ENCODE peak calls at places on chromosomes 11 and 22, in seven cellular contexts. K is pancreas, Y is esophagus muscularis mucosa, S is adrenal gland, X is SK-N-SH, W is PC-3, E is body of pancreas. D is an unnamed sample. For H3K4me1, the result is how much of the 10 kb centered on the place peaks cover.

GRCh38 chr22:47090591-47091240 is 328.3 kb downstream of the TBC1D22A start:
- DNase-seq in X (no peak), E (no peak), Y (no peak), S (no peak), W (no peak), K (no peak), D (no peak)

GRCh38 chr22:47020157-47020556 is 257.7 kb downstream of the TBC1D22A start:
- DNase-seq in Y (no peak), W (no peak), K (no peak), E (no peak), S (no peak), X (no peak), D (peak)

GRCh38 chr11:35968386-35969088 is 24.7 kb downstream of the LDLRAD3 start:
- DNase-seq in X (no peak), S (no peak), K (no peak), W (no peak), Y (no peak), E (no peak), D (no peak)

GRCh38 chr22:28884754-28885375 is 1.5 kb downstream of the ZNRF3 start:
- DNase-seq in E (no peak), S (no peak), X (no peak), K (no peak), Y (no peak), W (peak), D (no peak)

GRCh38 chr11:91773090-91773489 is 451.5 kb upstream of the FAT3 start:
- DNase-seq in E (no peak), K (no peak), S (no peak), W (peak), Y (no peak), X (no peak), D (no peak)

GRCh38 chr22:37018086-37018814 is 997 bp downstream of the TST start:
- DNase-seq in S (no peak), X (no peak), Y (no peak), K (peak), W (no peak), E (peak), D (peak)

GRCh38 chr11:57311109-57311936 is 13.4 kb downstream of the TNKS1BP1 start:
- DNase-seq in E (peak), S (peak), X (peak), K (peak), Y (peak), W (peak), D (no peak)

GRCh38 chr11:77073328-77074001 is 6.7 kb downstream of the CAPN5 start:
- DNase-seq in W (peak), Y (no peak), S (peak), E (peak), X (peak), K (peak), D (no peak)

GRCh38 chr11:9691865-9692264 is 28.0 kb downstream of the SWAP70 start:
- DNase-seq in S (no peak), E (no peak), W (peak), X (no peak), Y (no peak), K (no peak), D (no peak)

GRCh38 chr11:113574171-113574570 is 99.0 kb upstream of the DRD2 start:
- DNase-seq in E (no peak), X (no peak), K (no peak), S (no peak), W (no peak), Y (no peak), D (no peak)

GRCh38 chr22:30008401-30008800 is 71.9 kb upstream of the HORMAD2 start:
- DNase-seq in S (no peak), X (no peak), Y (no peak), K (no peak), W (no peak), E (no peak), D (no peak)

GRCh38 chr22:30857791-30858190 is 110.8 kb downstream of the MORC2 start:
- DNase-seq in Y (no peak), S (no peak), W (no peak), K (no peak), E (no peak), X (no peak), D (no peak)

GRCh38 chr11:48116843-48117242 is 99.8 kb upstream of the OR4B1 start:
- DNase-seq in K (no peak), S (no peak), X (peak), W (no peak), E (no peak), Y (no peak), D (no peak)

GRCh38 chr11:113828186-113828585 is 47.2 kb downstream of the USP28 start:
- DNase-seq in K (no peak), W (no peak), S (no peak), E (no peak), Y (no peak), X (no peak), D (no peak)

GRCh38 chr11:18727499-18728236 is 1.7 kb upstream of the IGSF22 start:
- DNase-seq in X (peak), K (peak), E (peak), Y (no peak), W (peak), S (peak), D (peak)
- H3K4me1 ChIP-seq in X (under half), K (under half), E (under half), Y (under half), W (under half), S (under half), D (under half)

DNA sequence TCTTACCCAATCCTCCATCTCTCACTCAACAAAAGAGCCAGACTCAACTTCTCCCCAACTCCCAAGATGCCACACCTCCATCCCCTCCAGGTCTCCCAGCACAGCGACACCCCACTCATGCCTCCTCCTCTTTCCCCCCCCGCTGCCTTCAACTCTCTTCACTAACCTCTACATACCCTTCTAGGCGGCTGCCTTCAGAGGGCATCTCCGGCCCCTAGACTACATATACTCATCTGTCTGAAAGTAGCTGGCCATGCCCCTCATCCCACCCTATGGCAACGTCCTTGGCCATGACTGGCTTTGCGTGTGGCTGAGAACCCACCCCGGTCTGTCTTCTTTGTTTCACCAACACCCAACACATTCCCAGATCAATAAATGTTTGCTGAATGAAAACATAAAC is 81.7 kb upstream of the TMEM45B start:
- DNase-seq in S (no peak), K (no peak), X (no peak), Y (no peak), W (no peak), E (no peak), D (no peak)
- H3K4me3 ChIP-seq in S (no peak), K (no peak), X (no peak), Y (no peak), W (no peak), E (no peak), D (no peak)

DNA sequence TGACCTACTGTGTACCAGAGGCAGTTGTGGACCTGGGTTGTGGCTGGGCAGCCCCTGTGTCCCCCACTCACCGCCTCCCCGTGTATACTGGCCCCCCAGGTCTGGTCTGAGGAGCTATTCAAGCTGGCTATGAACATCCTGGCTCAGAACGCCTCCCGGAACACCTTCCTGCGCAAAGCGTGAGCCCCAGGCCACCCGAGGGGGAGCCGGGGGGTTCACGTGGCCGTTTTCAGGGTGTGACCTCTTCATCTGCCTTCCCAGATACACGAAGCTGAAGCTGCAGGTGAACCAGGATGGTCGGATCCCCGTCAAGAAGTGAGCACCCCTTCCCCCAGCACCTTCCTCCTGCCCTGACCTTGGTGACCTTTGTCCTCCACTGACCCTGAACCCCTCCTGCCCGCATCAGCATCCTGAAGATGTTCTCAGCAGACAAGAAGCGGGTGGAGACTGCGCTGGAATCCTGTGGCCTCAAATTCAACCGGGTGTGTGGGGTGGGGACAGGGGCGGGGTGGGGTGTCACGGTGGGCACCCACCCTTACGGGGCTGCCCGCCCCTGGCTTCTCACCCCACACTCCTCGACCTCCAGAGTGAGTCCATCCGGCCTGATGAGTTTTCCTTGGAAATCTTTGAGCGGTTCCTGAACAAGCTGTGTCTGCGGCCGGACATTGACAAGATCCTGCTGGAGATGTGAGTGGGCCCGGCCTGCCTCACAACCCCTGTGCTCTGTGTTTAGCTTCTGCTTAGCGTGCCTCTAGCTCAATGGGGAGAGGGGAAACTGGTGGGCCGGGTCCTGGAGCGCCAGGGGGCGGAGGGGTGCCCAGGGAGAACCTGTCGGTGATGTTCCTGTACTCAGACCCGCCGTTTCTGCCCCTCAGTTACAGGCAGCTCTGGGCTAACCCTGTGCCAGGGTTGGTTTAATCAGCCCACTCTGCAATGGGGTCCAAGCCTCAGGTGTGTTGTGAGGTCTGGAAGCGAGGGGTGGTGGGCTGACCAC is 4.1 kb downstream of the PLCB3 start:
- DNase-seq in K (no peak), E (no peak), W (no peak), Y (no peak), S (no peak), X (peak), D (no peak)
- H3K4me1 ChIP-seq in K (under half), E (under half), W (under half), Y (under half), S (under half), X (under half), D (under half)

GRCh38 chr22:21569459-21570161 is 2.1 kb downstream of the UBE2L3 start:
- DNase-seq in E (no peak), Y (no peak), X (no peak), S (no peak), K (no peak), W (no peak), D (no peak)
- H3K4me3 ChIP-seq in E (no peak), Y (no peak), X (peak), S (no peak), K (peak), W (peak), D (peak)

D was measured in CD8-positive, alpha-beta memory T cell.